ENCODE peak calls at places on chromosomes 5 and 9, in ten cellular contexts. One of them, this sample, is unnamed.

GRCh38 chr5:96151891-96152290 is 190.2 kb upstream of the ELL2 start:
- DNase-seq in thyroid gland: no peak
- DNase-seq in esophagus muscularis mucosa: no peak
- DNase-seq in foreskin fibroblast: no peak
- DNase-seq in Peyer's patch: no peak
- DNase-seq in suprapubic skin: no peak
- DNase-seq in tibial nerve: no peak
- DNase-seq in RWPE2: no peak
- DNase-seq in PC-9: no peak
- DNase-seq in nephron progenitor cell: no peak
- DNase-seq in this sample: no peak

GRCh38 chr9:522658-523057 is 308.0 kb downstream of the DOCK8 start:
- DNase-seq in thyroid gland: no peak
- DNase-seq in esophagus muscularis mucosa: no peak
- DNase-seq in foreskin fibroblast: no peak
- DNase-seq in Peyer's patch: no peak
- DNase-seq in suprapubic skin: no peak
- DNase-seq in tibial nerve: no peak
- DNase-seq in RWPE2: no peak
- DNase-seq in PC-9: no peak
- DNase-seq in nephron progenitor cell: no peak
- DNase-seq in this sample: no peak

GRCh38 chr9:89363311-89363670 is 45.0 kb downstream of the SECISBP2 start:
- DNase-seq in thyroid gland: no peak
- DNase-seq in esophagus muscularis mucosa: no peak
- DNase-seq in foreskin fibroblast: no peak
- DNase-seq in Peyer's patch: peak; percentile 8
- DNase-seq in suprapubic skin: peak; percentile 78
- DNase-seq in tibial nerve: no peak
- DNase-seq in RWPE2: no peak
- DNase-seq in PC-9: no peak
- DNase-seq in nephron progenitor cell: no peak
- DNase-seq in this sample: no peak

GRCh38 chr5:132779961-132780360 is 2.9 kb upstream of the SEPTIN8 start:
- DNase-seq in thyroid gland: no peak
- DNase-seq in esophagus muscularis mucosa: no peak
- DNase-seq in foreskin fibroblast: no peak
- DNase-seq in Peyer's patch: no peak
- DNase-seq in suprapubic skin: peak; percentile 11
- DNase-seq in tibial nerve: no peak
- DNase-seq in RWPE2: no peak
- DNase-seq in PC-9: no peak
- DNase-seq in nephron progenitor cell: no peak
- DNase-seq in this sample: no peak

GRCh38 chr5:146337264-146337904 is 1.3 kb upstream of the POU4F3 start:
- DNase-seq in thyroid gland: no peak
- DNase-seq in esophagus muscularis mucosa: no peak
- DNase-seq in foreskin fibroblast: no peak
- DNase-seq in Peyer's patch: no peak
- DNase-seq in suprapubic skin: no peak
- DNase-seq in tibial nerve: no peak
- DNase-seq in RWPE2: no peak
- DNase-seq in PC-9: no peak
- DNase-seq in nephron progenitor cell: no peak
- DNase-seq in this sample: no peak

GRCh38 chr5:154755361-154756202 is at the start of gene LARP1:
- DNase-seq in thyroid gland: peak; percentile 74
- DNase-seq in esophagus muscularis mucosa: no peak
- DNase-seq in foreskin fibroblast: no peak
- DNase-seq in Peyer's patch: peak; percentile 47
- DNase-seq in suprapubic skin: no peak
- DNase-seq in tibial nerve: peak; percentile 20
- DNase-seq in RWPE2: no peak
- DNase-seq in PC-9: no peak
- DNase-seq in nephron progenitor cell: peak; percentile 61
- DNase-seq in this sample: no peak

GRCh38 chr5:173968154-173968553 is 20.8 kb upstream of the C5orf47 start:
- DNase-seq in thyroid gland: no peak
- DNase-seq in esophagus muscularis mucosa: no peak
- DNase-seq in foreskin fibroblast: no peak
- DNase-seq in Peyer's patch: no peak
- DNase-seq in suprapubic skin: no peak
- DNase-seq in tibial nerve: no peak
- DNase-seq in RWPE2: no peak
- DNase-seq in PC-9: no peak
- DNase-seq in nephron progenitor cell: peak; percentile 54
- DNase-seq in this sample: no peak

GRCh38 chr5:97071101-97071500 is 71.3 kb downstream of the LIX1 start:
- DNase-seq in thyroid gland: no peak
- DNase-seq in esophagus muscularis mucosa: no peak
- DNase-seq in foreskin fibroblast: peak; percentile 83
- DNase-seq in Peyer's patch: no peak
- DNase-seq in suprapubic skin: no peak
- DNase-seq in tibial nerve: no peak
- DNase-seq in RWPE2: no peak
- DNase-seq in PC-9: no peak
- DNase-seq in nephron progenitor cell: no peak
- DNase-seq in this sample: peak; percentile 79

GRCh38 chr5:163880307-163880706 is 374.9 kb downstream of the MAT2B start:
- DNase-seq in thyroid gland: no peak
- DNase-seq in esophagus muscularis mucosa: no peak
- DNase-seq in foreskin fibroblast: no peak
- DNase-seq in Peyer's patch: no peak
- DNase-seq in suprapubic skin: no peak
- DNase-seq in tibial nerve: no peak
- DNase-seq in RWPE2: no peak
- DNase-seq in PC-9: no peak
- DNase-seq in nephron progenitor cell: no peak
- DNase-seq in this sample: peak; percentile 21

GRCh38 chr9:92730897-92731296 is 33.7 kb downstream of the BICD2 start:
- DNase-seq in thyroid gland: no peak
- DNase-seq in esophagus muscularis mucosa: no peak
- DNase-seq in foreskin fibroblast: no peak
- DNase-seq in Peyer's patch: peak; percentile 6
- DNase-seq in suprapubic skin: peak; percentile 70
- DNase-seq in tibial nerve: no peak
- DNase-seq in RWPE2: no peak
- DNase-seq in PC-9: no peak
- DNase-seq in nephron progenitor cell: no peak
- DNase-seq in this sample: no peak

GRCh38 chr5:175698401-175699115 is 40.7 kb downstream of the HRH2 start:
- DNase-seq in thyroid gland: no peak
- DNase-seq in esophagus muscularis mucosa: no peak
- DNase-seq in foreskin fibroblast: no peak
- DNase-seq in Peyer's patch: no peak
- DNase-seq in suprapubic skin: peak; percentile 66
- DNase-seq in tibial nerve: no peak
- DNase-seq in RWPE2: peak; percentile 42
- DNase-seq in PC-9: no peak
- DNase-seq in nephron progenitor cell: no peak
- DNase-seq in this sample: no peak

GRCh38 chr5:80151890-80152289 is 104.0 kb downstream of the SERINC5 start:
- DNase-seq in thyroid gland: no peak
- DNase-seq in esophagus muscularis mucosa: no peak
- DNase-seq in foreskin fibroblast: no peak
- DNase-seq in Peyer's patch: no peak
- DNase-seq in suprapubic skin: no peak
- DNase-seq in tibial nerve: no peak
- DNase-seq in RWPE2: no peak
- DNase-seq in PC-9: no peak
- DNase-seq in nephron progenitor cell: no peak
- DNase-seq in this sample: no peak

GRCh38 chr9:137021979-137022619 is 5.9 kb downstream of the ABCA2 start:
- DNase-seq in thyroid gland: no peak
- DNase-seq in esophagus muscularis mucosa: no peak
- DNase-seq in foreskin fibroblast: peak; percentile 68
- DNase-seq in Peyer's patch: peak; percentile 38
- DNase-seq in suprapubic skin: no peak
- DNase-seq in tibial nerve: no peak
- DNase-seq in RWPE2: peak; percentile 97
- DNase-seq in PC-9: peak; percentile 81
- DNase-seq in nephron progenitor cell: peak; percentile 60
- DNase-seq in this sample: peak; percentile 55

GRCh38 chr5:55345327-55345726 is 37.5 kb downstream of the MTREX start:
- DNase-seq in thyroid gland: no peak
- DNase-seq in esophagus muscularis mucosa: no peak
- DNase-seq in foreskin fibroblast: no peak
- DNase-seq in Peyer's patch: no peak
- DNase-seq in suprapubic skin: no peak
- DNase-seq in tibial nerve: no peak
- DNase-seq in RWPE2: no peak
- DNase-seq in PC-9: no peak
- DNase-seq in nephron progenitor cell: no peak
- DNase-seq in this sample: no peak

GRCh38 chr9:83708515-83709158 is 879 bp upstream of the UBQLN1 start:
- DNase-seq in thyroid gland: peak; percentile 79
- DNase-seq in esophagus muscularis mucosa: peak; percentile 92
- DNase-seq in foreskin fibroblast: peak; percentile 25
- DNase-seq in Peyer's patch: peak; percentile 88
- DNase-seq in suprapubic skin: peak; percentile 90
- DNase-seq in tibial nerve: peak; percentile 53
- DNase-seq in RWPE2: peak; percentile 64
- DNase-seq in PC-9: peak; percentile 70
- DNase-seq in nephron progenitor cell: peak; percentile 57
- DNase-seq in this sample: peak; percentile 41

GRCh38 chr5:143142596-143143435 is 260.7 kb downstream of the NR3C1 start:
- DNase-seq in thyroid gland: no peak
- DNase-seq in esophagus muscularis mucosa: no peak
- DNase-seq in foreskin fibroblast: no peak
- DNase-seq in Peyer's patch: no peak
- DNase-seq in suprapubic skin: no peak
- DNase-seq in tibial nerve: no peak
- DNase-seq in RWPE2: peak; percentile 89
- DNase-seq in PC-9: peak; percentile 65
- DNase-seq in nephron progenitor cell: no peak
- DNase-seq in this sample: no peak
- TF ChIP-seq CTCF in thyroid gland: no peak
- TF ChIP-seq CTCF in esophagus muscularis mucosa: no peak
- TF ChIP-seq CTCF in foreskin fibroblast: no peak
- TF ChIP-seq CTCF in Peyer's patch: no peak
- TF ChIP-seq CTCF in suprapubic skin: no peak
- TF ChIP-seq CTCF in tibial nerve: no peak
- TF ChIP-seq CTCF in RWPE2: no peak
- TF ChIP-seq CTCF in PC-9: no peak
- TF ChIP-seq CTCF in nephron progenitor cell: no peak
- TF ChIP-seq CTCF in this sample: no peak

DNA sequence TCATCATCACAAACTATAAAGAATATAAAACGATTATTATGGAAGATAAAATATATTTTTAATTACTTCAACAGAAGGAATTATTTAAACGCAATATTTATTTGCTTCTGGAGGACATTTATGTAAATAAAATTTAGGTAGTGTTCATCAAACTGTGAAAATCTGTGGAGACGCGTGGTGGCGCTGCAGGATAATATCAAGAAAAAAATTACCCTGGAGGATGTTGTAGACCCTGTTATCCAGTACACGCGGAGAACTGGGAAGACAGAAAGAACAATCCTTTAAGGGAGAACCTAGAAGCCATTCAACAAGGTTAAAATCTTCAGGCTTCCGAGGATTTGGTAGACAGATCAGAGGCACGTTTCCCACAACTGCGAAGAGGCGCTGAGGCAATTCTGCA is at the start of gene PCDHB12:
- DNase-seq in thyroid gland: no peak
- DNase-seq in esophagus muscularis mucosa: no peak
- DNase-seq in foreskin fibroblast: no peak
- DNase-seq in Peyer's patch: no peak
- DNase-seq in suprapubic skin: no peak
- DNase-seq in tibial nerve: no peak
- DNase-seq in RWPE2: no peak
- DNase-seq in PC-9: no peak
- DNase-seq in nephron progenitor cell: no peak
- DNase-seq in this sample: peak; percentile 24
- TF ChIP-seq CTCF in thyroid gland: peak; percentile 10
- TF ChIP-seq CTCF in esophagus muscularis mucosa: peak; percentile 17
- TF ChIP-seq CTCF in foreskin fibroblast: no peak
- TF ChIP-seq CTCF in Peyer's patch: no peak
- TF ChIP-seq CTCF in suprapubic skin: no peak
- TF ChIP-seq CTCF in tibial nerve: no peak
- TF ChIP-seq CTCF in RWPE2: peak; percentile 22
- TF ChIP-seq CTCF in PC-9: peak; percentile 52
- TF ChIP-seq CTCF in nephron progenitor cell: no peak
- TF ChIP-seq CTCF in this sample: peak; percentile 79

DNA sequence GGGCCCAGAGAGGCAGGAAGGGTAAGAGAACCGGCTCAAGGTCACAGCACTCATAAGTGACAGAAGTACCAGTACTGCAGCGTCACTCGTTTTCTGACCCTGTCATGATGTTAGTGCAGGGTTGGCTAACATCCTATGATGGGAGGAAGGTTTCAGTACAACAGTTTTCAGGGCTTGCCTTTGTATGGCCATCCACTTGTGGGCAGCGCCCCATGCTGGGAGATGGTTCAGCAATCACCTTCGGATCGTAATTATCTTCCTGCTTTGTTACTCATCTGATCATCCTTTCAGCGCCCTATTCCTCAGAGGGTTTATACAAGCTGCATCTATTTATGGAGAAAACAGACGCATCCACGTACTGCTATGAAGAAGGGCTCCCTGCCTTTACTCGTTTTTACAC is 2.4 kb downstream of the MAP1B start:
- DNase-seq in thyroid gland: no peak
- DNase-seq in esophagus muscularis mucosa: no peak
- DNase-seq in foreskin fibroblast: no peak
- DNase-seq in Peyer's patch: no peak
- DNase-seq in suprapubic skin: no peak
- DNase-seq in tibial nerve: no peak
- DNase-seq in RWPE2: no peak
- DNase-seq in PC-9: no peak
- DNase-seq in nephron progenitor cell: peak; percentile 14
- DNase-seq in this sample: no peak
- TF ChIP-seq CTCF in thyroid gland: no peak
- TF ChIP-seq CTCF in esophagus muscularis mucosa: no peak
- TF ChIP-seq CTCF in foreskin fibroblast: no peak
- TF ChIP-seq CTCF in Peyer's patch: no peak
- TF ChIP-seq CTCF in suprapubic skin: no peak
- TF ChIP-seq CTCF in tibial nerve: no peak
- TF ChIP-seq CTCF in RWPE2: peak; percentile 25
- TF ChIP-seq CTCF in PC-9: peak; percentile 25
- TF ChIP-seq CTCF in nephron progenitor cell: no peak
- TF ChIP-seq CTCF in this sample: peak; percentile 44

GRCh38 chr5:78056901-78057514 is 237.5 kb downstream of the AP3B1 start:
- DNase-seq in thyroid gland: no peak
- DNase-seq in esophagus muscularis mucosa: no peak
- DNase-seq in foreskin fibroblast: no peak
- DNase-seq in Peyer's patch: no peak
- DNase-seq in suprapubic skin: no peak
- DNase-seq in tibial nerve: no peak
- DNase-seq in RWPE2: no peak
- DNase-seq in PC-9: no peak
- DNase-seq in nephron progenitor cell: no peak
- DNase-seq in this sample: no peak
- TF ChIP-seq CTCF in thyroid gland: no peak
- TF ChIP-seq CTCF in esophagus muscularis mucosa: no peak
- TF ChIP-seq CTCF in foreskin fibroblast: peak; percentile 12
- TF ChIP-seq CTCF in Peyer's patch: no peak
- TF ChIP-seq CTCF in suprapubic skin: no peak
- TF ChIP-seq CTCF in tibial nerve: no peak
- TF ChIP-seq CTCF in RWPE2: no peak
- TF ChIP-seq CTCF in PC-9: peak; percentile 14
- TF ChIP-seq CTCF in nephron progenitor cell: peak; percentile 13
- TF ChIP-seq CTCF in this sample: peak; percentile 48